ENCODE peak calls at places on chromosomes 3 and 15, in seven cellular contexts. One of them, this sample, is unnamed.

GRCh38 chr3:37558580-37558979 is 303.1 kb upstream of the CTDSPL start:
- DNase-seq in fibroblast of pulmonary artery: no peak
- DNase-seq in PC-9: no peak
- DNase-seq in cardiac fibroblast: no peak
- DNase-seq in endothelial cell of umbilical vein: no peak
- DNase-seq in OCI-LY7: no peak
- DNase-seq in foreskin fibroblast: no peak
- DNase-seq in this sample: no peak

GRCh38 chr15:90987561-90988141 is 6.7 kb downstream of the PRC1 start:
- DNase-seq in fibroblast of pulmonary artery: no peak
- DNase-seq in endothelial cell of umbilical vein: no peak
- DNase-seq in foreskin fibroblast: peak
- DNase-seq in PC-9: no peak
- DNase-seq in cardiac fibroblast: no peak
- DNase-seq in OCI-LY7: no peak
- DNase-seq in this sample: no peak

GRCh38 chr15:101641134-101641764 is 10.9 kb downstream of the TM2D3 start:
- DNase-seq in endothelial cell of umbilical vein: peak
- DNase-seq in cardiac fibroblast: peak
- DNase-seq in OCI-LY7: peak
- DNase-seq in foreskin fibroblast: peak
- DNase-seq in PC-9: peak
- DNase-seq in fibroblast of pulmonary artery: peak
- DNase-seq in this sample: peak

GRCh38 chr3:174439621-174440349 is 419.3 kb upstream of the NAALADL2 start:
- DNase-seq in foreskin fibroblast: peak
- DNase-seq in OCI-LY7: no peak
- DNase-seq in cardiac fibroblast: peak
- DNase-seq in endothelial cell of umbilical vein: peak
- DNase-seq in fibroblast of pulmonary artery: peak
- DNase-seq in PC-9: peak
- DNase-seq in this sample: peak

GRCh38 chr15:76795217-76795616 is 109.9 kb downstream of the SCAPER start:
- DNase-seq in PC-9: no peak
- DNase-seq in OCI-LY7: no peak
- DNase-seq in endothelial cell of umbilical vein: no peak
- DNase-seq in foreskin fibroblast: no peak
- DNase-seq in cardiac fibroblast: no peak
- DNase-seq in fibroblast of pulmonary artery: no peak
- DNase-seq in this sample: no peak

GRCh38 chr3:151155409-151156128 is 47.4 kb downstream of the GPR171 start:
- DNase-seq in fibroblast of pulmonary artery: no peak
- DNase-seq in foreskin fibroblast: peak
- DNase-seq in endothelial cell of umbilical vein: no peak
- DNase-seq in PC-9: no peak
- DNase-seq in OCI-LY7: no peak
- DNase-seq in cardiac fibroblast: no peak
- DNase-seq in this sample: no peak

GRCh38 chr3:190617185-190617584 is 103.3 kb downstream of the IL1RAP start:
- DNase-seq in foreskin fibroblast: no peak
- DNase-seq in cardiac fibroblast: peak
- DNase-seq in fibroblast of pulmonary artery: no peak
- DNase-seq in endothelial cell of umbilical vein: no peak
- DNase-seq in PC-9: no peak
- DNase-seq in OCI-LY7: peak
- DNase-seq in this sample: peak

GRCh38 chr15:59516655-59517461 is 78.9 kb downstream of the FAM81A start:
- DNase-seq in PC-9: no peak
- DNase-seq in cardiac fibroblast: no peak
- DNase-seq in endothelial cell of umbilical vein: no peak
- DNase-seq in foreskin fibroblast: no peak
- DNase-seq in fibroblast of pulmonary artery: no peak
- DNase-seq in OCI-LY7: peak
- DNase-seq in this sample: no peak

GRCh38 chr3:133986302-133986701 is 43.4 kb downstream of the SLCO2A1 start:
- DNase-seq in OCI-LY7: no peak
- DNase-seq in PC-9: no peak
- DNase-seq in endothelial cell of umbilical vein: no peak
- DNase-seq in fibroblast of pulmonary artery: no peak
- DNase-seq in foreskin fibroblast: no peak
- DNase-seq in cardiac fibroblast: no peak
- DNase-seq in this sample: no peak

GRCh38 chr3:18735013-18735412 is 309.9 kb upstream of the SATB1 start:
- DNase-seq in OCI-LY7: no peak
- DNase-seq in fibroblast of pulmonary artery: no peak
- DNase-seq in cardiac fibroblast: no peak
- DNase-seq in foreskin fibroblast: no peak
- DNase-seq in PC-9: no peak
- DNase-seq in endothelial cell of umbilical vein: no peak
- DNase-seq in this sample: no peak

GRCh38 chr3:30428251-30428650 is 178.2 kb upstream of the TGFBR2 start:
- DNase-seq in cardiac fibroblast: peak
- DNase-seq in fibroblast of pulmonary artery: peak
- DNase-seq in foreskin fibroblast: peak
- DNase-seq in PC-9: no peak
- DNase-seq in endothelial cell of umbilical vein: no peak
- DNase-seq in OCI-LY7: no peak
- DNase-seq in this sample: peak

GRCh38 chr3:107260221-107260620 is 117.0 kb upstream of the CCDC54 start:
- DNase-seq in cardiac fibroblast: no peak
- DNase-seq in endothelial cell of umbilical vein: no peak
- DNase-seq in fibroblast of pulmonary artery: no peak
- DNase-seq in OCI-LY7: no peak
- DNase-seq in foreskin fibroblast: no peak
- DNase-seq in PC-9: no peak
- DNase-seq in this sample: no peak

GRCh38 chr3:177946515-177946914 is 589.7 kb upstream of the KCNMB2 start:
- DNase-seq in OCI-LY7: no peak
- DNase-seq in foreskin fibroblast: peak
- DNase-seq in PC-9: no peak
- DNase-seq in endothelial cell of umbilical vein: no peak
- DNase-seq in cardiac fibroblast: peak
- DNase-seq in fibroblast of pulmonary artery: peak
- DNase-seq in this sample: no peak

GRCh38 chr3:17424137-17424536 is 318.3 kb downstream of the TBC1D5 start:
- DNase-seq in fibroblast of pulmonary artery: no peak
- DNase-seq in OCI-LY7: no peak
- DNase-seq in PC-9: no peak
- DNase-seq in cardiac fibroblast: peak
- DNase-seq in foreskin fibroblast: peak
- DNase-seq in endothelial cell of umbilical vein: no peak
- DNase-seq in this sample: no peak

GRCh38 chr3:17422636-17423035 is 319.8 kb downstream of the TBC1D5 start:
- DNase-seq in PC-9: no peak
- DNase-seq in foreskin fibroblast: no peak
- DNase-seq in OCI-LY7: no peak
- DNase-seq in cardiac fibroblast: no peak
- DNase-seq in endothelial cell of umbilical vein: no peak
- DNase-seq in fibroblast of pulmonary artery: no peak
- DNase-seq in this sample: no peak

GRCh38 chr3:17420668-17421067 is 321.8 kb downstream of the TBC1D5 start:
- DNase-seq in cardiac fibroblast: no peak
- DNase-seq in PC-9: no peak
- DNase-seq in endothelial cell of umbilical vein: peak
- DNase-seq in OCI-LY7: no peak
- DNase-seq in foreskin fibroblast: peak
- DNase-seq in fibroblast of pulmonary artery: no peak
- DNase-seq in this sample: peak
- H3K4me3 ChIP-seq in cardiac fibroblast: no peak
- H3K4me3 ChIP-seq in PC-9: no peak
- H3K4me3 ChIP-seq in endothelial cell of umbilical vein: no peak
- H3K4me3 ChIP-seq in OCI-LY7: no peak
- H3K4me3 ChIP-seq in foreskin fibroblast: no peak
- H3K4me3 ChIP-seq in fibroblast of pulmonary artery: no peak
- H3K4me3 ChIP-seq in this sample: no peak

GRCh38 chr15:74542192-74543042 is 1.4 kb downstream of the ARID3B start:
- DNase-seq in OCI-LY7: no peak
- DNase-seq in fibroblast of pulmonary artery: no peak
- DNase-seq in endothelial cell of umbilical vein: no peak
- DNase-seq in PC-9: no peak
- DNase-seq in foreskin fibroblast: peak
- DNase-seq in cardiac fibroblast: no peak
- DNase-seq in this sample: peak
- H3K4me3 ChIP-seq in OCI-LY7: no peak
- H3K4me3 ChIP-seq in fibroblast of pulmonary artery: no peak
- H3K4me3 ChIP-seq in endothelial cell of umbilical vein: no peak
- H3K4me3 ChIP-seq in PC-9: peak
- H3K4me3 ChIP-seq in foreskin fibroblast: peak
- H3K4me3 ChIP-seq in cardiac fibroblast: no peak
- H3K4me3 ChIP-seq in this sample: peak

DNA sequence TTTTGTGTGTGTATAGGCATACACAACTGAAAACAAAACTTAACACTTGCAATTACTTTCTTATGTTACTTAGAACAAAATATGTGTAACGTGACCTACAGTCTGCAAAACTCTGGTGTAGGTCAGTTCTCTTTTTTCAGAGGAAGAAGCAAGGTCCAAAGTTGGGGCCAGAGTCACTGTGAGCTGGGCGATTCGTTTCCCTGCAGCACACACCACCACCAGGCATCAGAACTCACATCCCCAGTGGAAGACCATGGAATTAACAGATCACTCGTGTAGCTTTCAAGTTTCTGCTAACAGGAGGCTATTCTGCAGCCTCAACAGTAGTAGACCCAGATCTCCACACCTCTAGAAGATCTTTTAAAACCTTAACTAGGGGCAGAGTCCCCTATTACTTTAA is 25.8 kb downstream of the ANP32A start:
- DNase-seq in PC-9: no peak
- DNase-seq in endothelial cell of umbilical vein: no peak
- DNase-seq in fibroblast of pulmonary artery: peak
- DNase-seq in OCI-LY7: no peak
- DNase-seq in cardiac fibroblast: peak
- DNase-seq in foreskin fibroblast: peak
- DNase-seq in this sample: no peak
- H3K4me3 ChIP-seq in PC-9: no peak
- H3K4me3 ChIP-seq in endothelial cell of umbilical vein: no peak
- H3K4me3 ChIP-seq in fibroblast of pulmonary artery: no peak
- H3K4me3 ChIP-seq in OCI-LY7: no peak
- H3K4me3 ChIP-seq in cardiac fibroblast: no peak
- H3K4me3 ChIP-seq in foreskin fibroblast: no peak
- H3K4me3 ChIP-seq in this sample: no peak

DNA sequence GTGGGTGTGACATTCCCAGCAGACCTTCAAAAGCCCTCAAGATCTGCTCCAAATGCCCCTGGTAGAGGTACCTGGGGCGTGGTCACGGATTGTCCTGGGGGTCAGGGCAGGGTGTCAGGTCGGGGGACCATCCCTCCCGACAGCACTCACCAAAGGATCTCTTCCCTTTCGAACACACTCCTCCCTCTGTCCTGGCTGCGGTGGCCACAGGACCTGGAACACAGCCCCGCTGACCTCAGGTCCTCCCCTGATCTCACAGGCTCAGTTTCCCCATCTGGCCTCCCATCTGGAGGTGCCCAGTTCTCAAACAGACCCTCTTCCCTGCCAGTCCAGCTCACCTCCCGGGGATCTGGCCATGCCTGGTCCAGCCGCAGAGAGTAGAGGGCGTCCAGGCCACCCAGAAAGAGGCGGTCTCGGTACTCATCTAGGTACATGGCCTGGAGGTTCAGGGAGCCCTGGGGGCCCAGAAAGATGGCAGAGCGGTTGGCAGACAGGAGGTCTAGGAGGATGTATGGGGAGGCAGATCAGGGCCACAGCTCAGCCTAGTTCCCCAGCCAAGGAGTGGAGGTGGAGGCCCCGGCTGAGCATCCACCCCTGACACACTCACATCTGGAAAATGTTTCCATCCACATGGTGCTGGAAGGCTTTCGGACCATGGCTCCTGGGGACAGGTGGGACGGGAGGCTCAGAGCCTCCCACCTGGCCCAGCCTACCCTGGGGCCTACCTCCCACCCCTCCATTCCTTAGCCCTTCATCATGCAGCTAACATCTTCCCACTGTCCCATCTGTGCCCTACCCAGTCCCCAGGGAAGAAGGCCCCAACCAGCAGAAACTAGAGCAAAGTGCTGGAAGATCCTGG is 2.3 kb downstream of the SEMA3G start:
- DNase-seq in OCI-LY7: no peak
- DNase-seq in cardiac fibroblast: no peak
- DNase-seq in PC-9: no peak
- DNase-seq in foreskin fibroblast: no peak
- DNase-seq in fibroblast of pulmonary artery: no peak
- DNase-seq in endothelial cell of umbilical vein: no peak
- DNase-seq in this sample: no peak
- H3K4me3 ChIP-seq in OCI-LY7: no peak
- H3K4me3 ChIP-seq in cardiac fibroblast: no peak
- H3K4me3 ChIP-seq in PC-9: no peak
- H3K4me3 ChIP-seq in foreskin fibroblast: no peak
- H3K4me3 ChIP-seq in fibroblast of pulmonary artery: no peak
- H3K4me3 ChIP-seq in endothelial cell of umbilical vein: no peak
- H3K4me3 ChIP-seq in this sample: no peak

DNA sequence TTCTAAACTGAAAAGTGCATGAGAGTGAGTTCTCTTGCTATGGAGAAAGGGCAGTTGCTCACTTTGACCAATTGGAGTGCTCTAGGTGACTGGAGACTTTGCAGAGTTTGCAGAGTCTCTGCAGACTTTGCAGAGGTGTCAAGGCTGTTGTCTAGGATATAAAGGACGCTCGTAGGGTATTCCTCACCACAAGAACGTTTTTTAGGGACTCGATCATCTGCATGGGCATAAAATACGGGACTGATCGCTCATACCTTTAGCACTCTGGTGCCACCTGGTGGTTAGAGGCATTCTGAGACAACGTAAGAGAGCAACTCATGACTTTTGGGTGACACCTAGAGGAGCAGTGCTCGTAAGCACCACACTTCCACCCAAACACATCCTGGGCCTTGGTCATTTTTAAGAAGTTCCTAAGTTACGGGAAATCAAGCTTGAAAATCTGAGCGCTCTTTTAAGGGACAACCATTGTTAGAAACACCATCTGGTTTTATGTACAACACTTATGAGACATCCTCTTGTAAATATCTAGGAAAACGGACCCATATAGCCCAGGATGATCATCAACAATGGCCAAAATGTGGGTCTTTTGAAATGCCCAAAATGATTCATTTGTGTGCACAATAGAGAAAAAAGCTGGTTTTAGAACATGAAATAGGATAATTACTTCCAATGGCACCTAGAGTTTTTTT is 51.6 kb upstream of the XCR1 start:
- DNase-seq in cardiac fibroblast: peak
- DNase-seq in OCI-LY7: peak
- DNase-seq in PC-9: peak
- DNase-seq in endothelial cell of umbilical vein: peak
- DNase-seq in foreskin fibroblast: peak
- DNase-seq in fibroblast of pulmonary artery: peak
- DNase-seq in this sample: peak
- H3K4me3 ChIP-seq in cardiac fibroblast: no peak
- H3K4me3 ChIP-seq in OCI-LY7: no peak
- H3K4me3 ChIP-seq in PC-9: no peak
- H3K4me3 ChIP-seq in endothelial cell of umbilical vein: no peak
- H3K4me3 ChIP-seq in foreskin fibroblast: peak
- H3K4me3 ChIP-seq in fibroblast of pulmonary artery: no peak
- H3K4me3 ChIP-seq in this sample: no peak

This sample was measured in bronchial epithelial cell.